ENCODE peak calls at places on chromosomes 7 and 10, in six cellular contexts. W is kidney epithelial cell, D is GM10248, O is progenitor cell of endocrine pancreas, I is fibroblast of villous mesenchyme, H is sigmoid colon. L is an unnamed sample.

GRCh38 chr10:48416584-48417232 is 110.2 kb downstream of the MAPK8 start:
- DNase-seq in W (no peak), D (no peak), O (no peak), I (no peak), H (no peak), L (no peak)

GRCh38 chr10:114556236-114557122 is 101.6 kb downstream of the ABLIM1 start:
- DNase-seq in W (no peak), D (no peak), O (no peak), I (no peak), H (no peak), L (no peak)

GRCh38 chr7:73615886-73616285 is 8.4 kb downstream of the MLXIPL start:
- DNase-seq in W (no peak), D (no peak), O (no peak), I (peak), H (no peak), L (no peak)

GRCh38 chr7:114851406-114852025 is 70.4 kb upstream of the MDFIC start:
- DNase-seq in W (no peak), D (no peak), O (no peak), I (peak), H (no peak), L (no peak)

GRCh38 chr10:46516660-46517416 is 39.6 kb downstream of the GPRIN2 start:
- DNase-seq in W (peak), D (no peak), O (peak), I (peak), H (no peak), L (no peak)

GRCh38 chr7:139915864-139916716 is 87.0 kb downstream of the TBXAS1 start:
- DNase-seq in W (peak), D (peak), O (no peak), I (peak), H (no peak), L (peak)

GRCh38 chr7:69757990-69758430 is 159.7 kb downstream of the AUTS2 start:
- DNase-seq in W (no peak), D (no peak), O (no peak), I (peak), H (no peak), L (no peak)

GRCh38 chr10:98321203-98321780 is 53.3 kb upstream of the LOXL4 start:
- DNase-seq in W (no peak), D (no peak), O (no peak), I (no peak), H (no peak), L (no peak)

GRCh38 chr7:101218236-101219130 is 518 bp downstream of the ZNHIT1 start:
- DNase-seq in W (no peak), D (no peak), O (no peak), I (peak), H (peak), L (no peak)

GRCh38 chr10:92640110-92640509 is 47.2 kb downstream of the KIF11 start:
- DNase-seq in W (no peak), D (no peak), O (no peak), I (peak), H (no peak), L (no peak)

GRCh38 chr7:141702047-141702567 is at the start of gene DENND11:
- DNase-seq in W (no peak), D (peak), O (peak), I (peak), H (no peak), L (peak)

GRCh38 chr7:30142710-30143109 is 7.9 kb downstream of the MTURN start:
- DNase-seq in W (peak), D (no peak), O (no peak), I (peak), H (no peak), L (no peak)

GRCh38 chr7:45924283-45924682 is 3.2 kb upstream of the IGFBP3 start:
- DNase-seq in W (peak), D (no peak), O (no peak), I (peak), H (no peak), L (no peak)

GRCh38 chr10:129631011-129631410 is 164.0 kb downstream of the MGMT start:
- DNase-seq in W (no peak), D (no peak), O (no peak), I (peak), H (no peak), L (no peak)

GRCh38 chr10:49164587-49165188 is 23.5 kb downstream of the TMEM273 start:
- DNase-seq in W (no peak), D (peak), O (peak), I (peak), H (no peak), L (peak)

GRCh38 chr10:71746344-71747037 is 26.8 kb downstream of the VSIR start:
- DNase-seq in W (no peak), D (no peak), O (no peak), I (no peak), H (no peak), L (no peak)

GRCh38 chr10:70575874-70576802 is 26.4 kb downstream of the PRF1 start:
- DNase-seq in W (peak), D (peak), O (no peak), I (peak), H (peak), L (peak)

GRCh38 chr10:37067576-37067975 is 57.8 kb upstream of the ANKRD30A start:
- DNase-seq in W (no peak), D (no peak), O (no peak), I (no peak), H (no peak), L (no peak)

GRCh38 chr10:114661212-114661611 is 3.1 kb upstream of the ABLIM1 start:
- DNase-seq in W (no peak), D (no peak), O (no peak), I (no peak), H (no peak), L (no peak)

GRCh38 chr7:26474596-26474995 is 182.9 kb downstream of the SNX10 start:
- DNase-seq in W (no peak), D (no peak), O (no peak), I (no peak), H (no peak), L (no peak)

GRCh38 chr10:10782603-10783002 is 235.1 kb upstream of the CELF2 start:
- DNase-seq in W (peak), D (no peak), O (no peak), I (peak), H (no peak), L (no peak)

GRCh38 chr10:107813396-107813795 is 648.9 kb upstream of the SORCS1 start:
- DNase-seq in W (no peak), D (no peak), O (no peak), I (no peak), H (no peak), L (no peak)

GRCh38 chr10:107809889-107810288 is 645.4 kb upstream of the SORCS1 start:
- DNase-seq in W (no peak), D (no peak), O (no peak), I (no peak), H (no peak), L (no peak)

GRCh38 chr10:107814865-107815487 is 650.5 kb upstream of the SORCS1 start:
- DNase-seq in W (peak), D (peak), O (peak), I (peak), H (peak), L (peak)
- TF ChIP-seq CTCF in W (peak), D (peak), O (peak), I (peak), H (peak), L (peak)

GRCh38 chr7:15905251-15906040 is 219.0 kb upstream of the MEOX2 start:
- DNase-seq in W (no peak), D (no peak), O (no peak), I (peak), H (no peak), L (no peak)

DNA sequence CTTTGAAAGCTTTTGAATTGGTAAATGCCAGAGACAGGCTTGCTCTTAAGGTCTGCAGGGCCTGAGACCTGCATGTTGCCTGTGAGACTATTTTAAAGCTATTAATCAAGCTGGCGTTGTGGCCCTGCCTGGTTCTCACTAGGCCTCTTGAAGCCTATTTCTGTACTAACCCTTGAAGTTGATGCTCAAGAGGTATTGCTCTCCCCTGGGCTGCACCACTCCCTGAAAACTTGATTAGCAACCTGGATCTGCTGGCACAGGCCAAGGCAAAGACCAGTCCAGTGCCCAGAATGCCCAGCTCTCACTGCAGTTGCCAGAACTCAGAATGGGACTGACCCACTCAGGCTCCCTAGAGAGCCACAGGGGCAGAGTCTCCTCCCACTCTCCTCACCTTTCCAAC is 220.0 kb upstream of the MEOX2 start:
- DNase-seq in W (no peak), D (no peak), O (no peak), I (no peak), H (no peak), L (no peak)
- TF ChIP-seq CTCF in W (no peak), D (no peak), O (no peak), I (no peak), H (no peak), L (no peak)

GRCh38 chr7:97119747-97120146 is 2.2 kb downstream of the SDHAF3 start:
- DNase-seq in W (no peak), D (no peak), O (no peak), I (no peak), H (no peak), L (no peak)

GRCh38 chr7:97118306-97118917 is 914 bp downstream of the SDHAF3 start:
- DNase-seq in W (no peak), D (no peak), O (no peak), I (no peak), H (no peak), L (no peak)

GRCh38 chr7:97116308-97116707 is 1.2 kb upstream of the SDHAF3 start:
- DNase-seq in W (no peak), D (no peak), O (no peak), I (no peak), H (no peak), L (no peak)

GRCh38 chr7:97117035-97117371 is 495 bp upstream of the SDHAF3 start:
- DNase-seq in W (no peak), D (no peak), O (no peak), I (no peak), H (no peak), L (no peak)

DNA sequence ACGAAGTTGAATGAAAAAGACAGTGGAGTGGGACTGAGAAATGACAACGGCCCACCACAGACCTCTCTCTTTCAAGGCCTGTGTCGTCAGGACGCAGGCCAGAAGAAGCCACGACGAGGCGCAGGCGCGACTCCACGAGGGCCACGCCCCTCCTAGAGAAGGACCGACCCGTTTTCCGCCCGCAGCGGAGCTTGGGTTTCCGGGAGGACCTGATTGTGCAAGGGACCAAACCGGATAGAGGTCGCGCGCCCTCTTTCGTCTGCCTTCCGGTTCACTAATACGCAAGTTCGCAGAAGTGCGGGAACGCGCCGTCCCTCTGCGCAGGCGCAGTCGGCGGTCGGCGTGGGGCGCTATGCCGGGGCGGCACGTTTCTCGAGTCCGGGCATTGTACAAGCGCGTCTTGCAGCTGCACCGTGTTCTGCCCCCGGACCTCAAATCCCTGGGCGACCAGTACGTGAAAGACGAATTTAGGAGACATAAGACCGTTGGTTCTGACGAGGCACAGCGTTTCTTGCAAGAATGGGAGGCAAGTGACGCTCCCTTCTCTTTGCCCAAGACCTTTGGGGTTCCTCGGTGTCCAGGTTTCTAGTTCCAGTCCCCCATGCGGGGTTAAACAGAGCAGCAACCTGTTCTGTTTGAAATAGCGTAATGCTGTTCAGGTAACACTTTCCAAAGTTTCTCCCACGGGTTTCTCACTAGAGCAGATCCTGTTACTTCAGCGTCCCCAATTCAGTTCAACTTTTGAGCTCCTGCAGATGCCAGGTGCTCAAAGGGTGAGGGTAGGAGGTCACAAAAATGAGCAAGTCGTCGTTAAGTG is at the start of gene SDHAF3:
- DNase-seq in W (peak), D (peak), O (peak), I (peak), H (peak), L (peak)
- TF ChIP-seq CTCF in W (peak), D (no peak), O (peak), I (no peak), H (no peak), L (no peak)

GRCh38 chr7:98294798-98295382 is 13.4 kb downstream of the BRI3 start:
- DNase-seq in W (no peak), D (peak), O (peak), I (peak), H (no peak), L (peak)
- TF ChIP-seq CTCF in W (peak), D (peak), O (peak), I (peak), H (no peak), L (peak)